ENCODE peak calls at places on chromosomes 1 and 21, in eight cellular contexts. One of them, this sample, is unnamed. For H3K79me2, the result is how much of the 10 kb centered on the place peaks cover.

GRCh38 chr1:58699011-58699762 is 675 bp downstream of the MYSM1 start:
- DNase-seq in fibroblast of lung: no peak
- DNase-seq in Karpas-422: no peak
- DNase-seq in DND-41: no peak
- DNase-seq in HCT116: no peak
- DNase-seq in GM23248: peak
- DNase-seq in neural progenitor cell: no peak
- DNase-seq in trophoblast cell: peak
- DNase-seq in this sample: no peak

GRCh38 chr1:230572121-230573083 is 69.9 kb upstream of the COG2 start:
- DNase-seq in DND-41: no peak
- DNase-seq in trophoblast cell: peak
- DNase-seq in neural progenitor cell: no peak
- DNase-seq in GM23248: peak
- DNase-seq in fibroblast of lung: peak
- DNase-seq in Karpas-422: no peak
- DNase-seq in HCT116: no peak
- DNase-seq in this sample: no peak

GRCh38 chr1:183559061-183559460 is 31.2 kb downstream of the NCF2 start:
- DNase-seq in Karpas-422: no peak
- DNase-seq in HCT116: no peak
- DNase-seq in GM23248: no peak
- DNase-seq in fibroblast of lung: no peak
- DNase-seq in trophoblast cell: no peak
- DNase-seq in neural progenitor cell: no peak
- DNase-seq in DND-41: no peak
- DNase-seq in this sample: no peak

GRCh38 chr1:183810172-183810571 is 5.3 kb downstream of the RGL1 start:
- DNase-seq in Karpas-422: no peak
- DNase-seq in GM23248: no peak
- DNase-seq in DND-41: no peak
- DNase-seq in neural progenitor cell: no peak
- DNase-seq in trophoblast cell: no peak
- DNase-seq in fibroblast of lung: no peak
- DNase-seq in HCT116: no peak
- DNase-seq in this sample: no peak

GRCh38 chr1:39898648-39899603 is 2.8 kb downstream of the MYCL start:
- DNase-seq in neural progenitor cell: peak
- DNase-seq in fibroblast of lung: peak
- DNase-seq in trophoblast cell: peak
- DNase-seq in DND-41: no peak
- DNase-seq in Karpas-422: peak
- DNase-seq in HCT116: peak
- DNase-seq in GM23248: peak
- DNase-seq in this sample: no peak

GRCh38 chr1:46749403-46749802 is 30.5 kb upstream of the EFCAB14 start:
- DNase-seq in DND-41: no peak
- DNase-seq in trophoblast cell: peak
- DNase-seq in GM23248: peak
- DNase-seq in Karpas-422: no peak
- DNase-seq in HCT116: no peak
- DNase-seq in fibroblast of lung: no peak
- DNase-seq in neural progenitor cell: no peak
- DNase-seq in this sample: peak

GRCh38 chr1:19348441-19349198 is 36.5 kb downstream of the SLC66A1 start:
- DNase-seq in HCT116: no peak
- DNase-seq in neural progenitor cell: no peak
- DNase-seq in fibroblast of lung: no peak
- DNase-seq in Karpas-422: no peak
- DNase-seq in DND-41: no peak
- DNase-seq in trophoblast cell: no peak
- DNase-seq in GM23248: no peak
- DNase-seq in this sample: no peak

GRCh38 chr1:219465247-219466093 is 147.4 kb downstream of the ZC3H11B start:
- DNase-seq in Karpas-422: no peak
- DNase-seq in HCT116: no peak
- DNase-seq in trophoblast cell: no peak
- DNase-seq in GM23248: peak
- DNase-seq in DND-41: no peak
- DNase-seq in neural progenitor cell: no peak
- DNase-seq in fibroblast of lung: no peak
- DNase-seq in this sample: no peak

GRCh38 chr1:232473319-232473718 is 156.6 kb downstream of the SIPA1L2 start:
- DNase-seq in DND-41: no peak
- DNase-seq in GM23248: peak
- DNase-seq in Karpas-422: no peak
- DNase-seq in HCT116: no peak
- DNase-seq in neural progenitor cell: no peak
- DNase-seq in trophoblast cell: no peak
- DNase-seq in fibroblast of lung: peak
- DNase-seq in this sample: no peak

GRCh38 chr21:46058339-46059145 is 39.4 kb upstream of the COL6A2 start:
- DNase-seq in Karpas-422: no peak
- DNase-seq in fibroblast of lung: no peak
- DNase-seq in HCT116: no peak
- DNase-seq in GM23248: no peak
- DNase-seq in neural progenitor cell: no peak
- DNase-seq in trophoblast cell: no peak
- DNase-seq in DND-41: no peak
- DNase-seq in this sample: no peak

GRCh38 chr1:224719716-224720115 is 103.6 kb downstream of the CNIH3 start:
- DNase-seq in HCT116: no peak
- DNase-seq in neural progenitor cell: no peak
- DNase-seq in fibroblast of lung: peak
- DNase-seq in trophoblast cell: no peak
- DNase-seq in GM23248: no peak
- DNase-seq in Karpas-422: no peak
- DNase-seq in DND-41: no peak
- DNase-seq in this sample: no peak

GRCh38 chr1:212470059-212470458 is 37.3 kb downstream of the NENF start:
- DNase-seq in DND-41: no peak
- DNase-seq in neural progenitor cell: no peak
- DNase-seq in GM23248: peak
- DNase-seq in HCT116: peak
- DNase-seq in Karpas-422: no peak
- DNase-seq in fibroblast of lung: peak
- DNase-seq in trophoblast cell: peak
- DNase-seq in this sample: peak

GRCh38 chr21:42263591-42264131 is 44.7 kb downstream of the ABCG1 start:
- DNase-seq in GM23248: no peak
- DNase-seq in trophoblast cell: no peak
- DNase-seq in DND-41: no peak
- DNase-seq in HCT116: no peak
- DNase-seq in neural progenitor cell: peak
- DNase-seq in fibroblast of lung: peak
- DNase-seq in Karpas-422: no peak
- DNase-seq in this sample: no peak

GRCh38 chr1:8317647-8318360 is at the start of gene SLC45A1:
- DNase-seq in GM23248: peak
- DNase-seq in trophoblast cell: peak
- DNase-seq in HCT116: peak
- DNase-seq in neural progenitor cell: peak
- DNase-seq in Karpas-422: no peak
- DNase-seq in fibroblast of lung: peak
- DNase-seq in DND-41: no peak
- DNase-seq in this sample: no peak

GRCh38 chr1:214332950-214333798 is 52.2 kb downstream of the SMYD2 start:
- DNase-seq in fibroblast of lung: peak
- DNase-seq in DND-41: peak
- DNase-seq in Karpas-422: peak
- DNase-seq in neural progenitor cell: peak
- DNase-seq in GM23248: peak
- DNase-seq in trophoblast cell: peak
- DNase-seq in HCT116: peak
- DNase-seq in this sample: no peak

GRCh38 chr1:59156526-59157196 is 140.2 kb upstream of the FGGY start:
- DNase-seq in Karpas-422: no peak
- DNase-seq in DND-41: no peak
- DNase-seq in fibroblast of lung: no peak
- DNase-seq in GM23248: peak
- DNase-seq in HCT116: peak
- DNase-seq in neural progenitor cell: peak
- DNase-seq in trophoblast cell: peak
- DNase-seq in this sample: no peak

GRCh38 chr1:87334351-87335174 is 5.9 kb downstream of the LMO4 start:
- DNase-seq in GM23248: peak
- DNase-seq in DND-41: no peak
- DNase-seq in HCT116: no peak
- DNase-seq in Karpas-422: peak
- DNase-seq in trophoblast cell: peak
- DNase-seq in neural progenitor cell: peak
- DNase-seq in fibroblast of lung: peak
- DNase-seq in this sample: no peak

DNA sequence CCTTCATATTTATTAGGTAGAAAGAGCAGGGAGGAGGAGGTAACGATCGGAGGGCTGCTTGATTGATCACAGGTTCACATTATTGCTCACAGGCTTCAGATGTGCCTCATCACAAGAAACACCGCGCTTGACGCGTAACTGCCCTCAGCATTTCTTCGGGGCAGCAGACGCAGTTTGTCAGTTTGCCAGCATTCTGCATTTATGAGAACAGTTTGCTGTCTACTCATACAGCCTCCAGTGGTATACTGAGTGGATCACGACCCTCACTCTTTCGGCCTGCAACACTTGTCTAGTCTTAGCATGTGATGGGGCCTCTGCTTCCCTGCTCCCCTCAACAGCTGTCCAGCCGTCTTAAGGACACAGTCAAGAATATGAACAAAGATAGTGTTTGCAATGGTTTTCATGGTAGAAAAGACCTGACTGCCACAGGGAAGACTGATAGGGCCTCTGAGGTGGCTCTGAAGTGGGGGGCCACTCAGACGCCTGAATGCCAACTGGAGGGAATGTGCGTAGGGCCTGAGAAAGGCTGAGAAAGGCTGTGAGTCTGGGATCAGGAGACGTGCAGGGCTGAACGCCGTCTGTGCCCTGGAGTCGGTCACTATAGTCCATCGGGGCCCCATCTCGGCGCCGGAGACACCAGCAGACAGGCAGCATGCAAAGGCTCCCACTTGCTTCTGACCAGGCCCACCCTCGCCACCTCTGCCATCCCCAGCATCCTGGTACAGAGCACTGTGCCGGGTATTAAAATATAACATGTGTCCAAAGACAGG is 45.0 kb downstream of the UBE2G2 start:
- DNase-seq in DND-41: no peak
- DNase-seq in GM23248: no peak
- DNase-seq in trophoblast cell: no peak
- DNase-seq in fibroblast of lung: no peak
- DNase-seq in neural progenitor cell: no peak
- DNase-seq in Karpas-422: no peak
- DNase-seq in HCT116: no peak
- DNase-seq in this sample: no peak
- H2AFZ ChIP-seq in DND-41: no peak
- H2AFZ ChIP-seq in GM23248: no peak
- H2AFZ ChIP-seq in trophoblast cell: no peak
- H2AFZ ChIP-seq in fibroblast of lung: no peak
- H2AFZ ChIP-seq in neural progenitor cell: no peak
- H2AFZ ChIP-seq in Karpas-422: no peak
- H2AFZ ChIP-seq in HCT116: no peak
- H2AFZ ChIP-seq in this sample: no peak

GRCh38 chr1:78045600-78045849 is 241 bp upstream of the GIPC2 start:
- DNase-seq in GM23248: no peak
- DNase-seq in fibroblast of lung: no peak
- DNase-seq in HCT116: no peak
- DNase-seq in neural progenitor cell: no peak
- DNase-seq in DND-41: no peak
- DNase-seq in Karpas-422: no peak
- DNase-seq in trophoblast cell: no peak
- DNase-seq in this sample: no peak
- H3K9ac ChIP-seq in GM23248: peak
- H3K9ac ChIP-seq in fibroblast of lung: no peak
- H3K9ac ChIP-seq in HCT116: no peak
- H3K9ac ChIP-seq in neural progenitor cell: no peak
- H3K9ac ChIP-seq in DND-41: no peak
- H3K9ac ChIP-seq in Karpas-422: no peak
- H3K9ac ChIP-seq in trophoblast cell: no peak
- H3K9ac ChIP-seq in this sample: no peak

DNA sequence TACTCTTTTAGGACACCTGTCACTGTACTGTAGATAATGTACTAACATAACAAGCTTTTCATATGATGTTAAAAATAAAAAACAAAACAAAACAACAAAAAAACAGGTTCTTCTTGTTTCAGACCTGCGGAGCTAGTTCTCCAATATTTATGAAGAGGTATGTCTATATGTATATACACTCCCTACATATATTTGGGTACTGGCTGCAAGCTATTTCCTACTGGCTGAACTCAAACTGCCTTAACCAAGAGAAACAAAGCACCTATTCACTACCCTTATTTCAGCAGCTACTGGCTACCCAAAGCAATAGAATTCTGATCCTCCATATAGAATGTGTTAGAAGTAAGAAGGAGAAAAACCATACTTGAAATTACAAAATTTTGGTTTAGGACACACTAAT is 73.5 kb downstream of the ABL2 start:
- DNase-seq in trophoblast cell: peak
- DNase-seq in fibroblast of lung: no peak
- DNase-seq in HCT116: no peak
- DNase-seq in GM23248: no peak
- DNase-seq in Karpas-422: peak
- DNase-seq in DND-41: no peak
- DNase-seq in neural progenitor cell: no peak
- DNase-seq in this sample: no peak
- H3K79me2 ChIP-seq in trophoblast cell: under half
- H3K79me2 ChIP-seq in fibroblast of lung: under half
- H3K79me2 ChIP-seq in HCT116: half or more
- H3K79me2 ChIP-seq in GM23248: half or more
- H3K79me2 ChIP-seq in Karpas-422: half or more
- H3K79me2 ChIP-seq in DND-41: under half
- H3K79me2 ChIP-seq in neural progenitor cell: half or more
- H3K79me2 ChIP-seq in this sample: under half

GRCh38 chr21:44803651-44804050 is 2.0 kb upstream of the UBE2G2 start:
- DNase-seq in DND-41: no peak
- DNase-seq in HCT116: no peak
- DNase-seq in trophoblast cell: no peak
- DNase-seq in neural progenitor cell: no peak
- DNase-seq in Karpas-422: no peak
- DNase-seq in fibroblast of lung: no peak
- DNase-seq in GM23248: no peak
- DNase-seq in this sample: no peak

GRCh38 chr21:44800971-44801467 is 601 bp downstream of the UBE2G2 start:
- DNase-seq in HCT116: peak
- DNase-seq in trophoblast cell: peak
- DNase-seq in Karpas-422: peak
- DNase-seq in DND-41: peak
- DNase-seq in fibroblast of lung: peak
- DNase-seq in GM23248: peak
- DNase-seq in neural progenitor cell: peak
- DNase-seq in this sample: no peak

GRCh38 chr21:44804762-44805161 is 3.1 kb upstream of the UBE2G2 start:
- DNase-seq in GM23248: no peak
- DNase-seq in DND-41: no peak
- DNase-seq in HCT116: no peak
- DNase-seq in trophoblast cell: no peak
- DNase-seq in neural progenitor cell: no peak
- DNase-seq in Karpas-422: no peak
- DNase-seq in fibroblast of lung: no peak
- DNase-seq in this sample: no peak

GRCh38 chr21:44801468-44802395 is at the start of gene UBE2G2:
- DNase-seq in HCT116: peak
- DNase-seq in fibroblast of lung: peak
- DNase-seq in neural progenitor cell: peak
- DNase-seq in GM23248: peak
- DNase-seq in DND-41: peak
- DNase-seq in trophoblast cell: peak
- DNase-seq in Karpas-422: peak
- DNase-seq in this sample: no peak

GRCh38 chr21:44802396-44803153 is 955 bp upstream of the UBE2G2 start:
- DNase-seq in fibroblast of lung: peak
- DNase-seq in HCT116: no peak
- DNase-seq in GM23248: peak
- DNase-seq in Karpas-422: peak
- DNase-seq in trophoblast cell: no peak
- DNase-seq in DND-41: no peak
- DNase-seq in neural progenitor cell: peak
- DNase-seq in this sample: no peak
- H2AFZ ChIP-seq in fibroblast of lung: no peak
- H2AFZ ChIP-seq in HCT116: no peak
- H2AFZ ChIP-seq in GM23248: peak
- H2AFZ ChIP-seq in Karpas-422: no peak
- H2AFZ ChIP-seq in trophoblast cell: peak
- H2AFZ ChIP-seq in DND-41: peak
- H2AFZ ChIP-seq in neural progenitor cell: no peak
- H2AFZ ChIP-seq in this sample: no peak